ENCODE peak calls at places on chromosomes 2 and 18, in ten cellular contexts. T is H7, X is testis, Y is lower lobe of right lung, Z is skeletal muscle cell, L is pancreas, R is NT2/D1, Q is fibroblast of pulmonary artery, W is heart left ventricle, J is fibroblast of the aortic adventitia. O is an unnamed sample.

GRCh38 chr2:234620018-234620417 is 123.1 kb upstream of the ARL4C start:
- DNase-seq in L (no peak), Z (no peak), J (no peak), T (no peak), Y (no peak), X (no peak), W (no peak), Q (peak), R (no peak), O (no peak)

GRCh38 chr2:53173698-53174455 is 593.7 kb upstream of the CHAC2 start:
- DNase-seq in T (no peak), J (no peak), Z (no peak), Q (no peak), L (no peak), R (no peak), X (no peak), Y (no peak), W (no peak), O (no peak)

GRCh38 chr2:235674116-235674515 is 180.3 kb downstream of the AGAP1 start:
- DNase-seq in W (no peak), T (no peak), J (no peak), L (peak), Z (no peak), Q (no peak), R (no peak), X (no peak), Y (no peak), O (no peak)

GRCh38 chr2:224944707-224945106 is 97.6 kb downstream of the DOCK10 start:
- DNase-seq in Q (no peak), X (no peak), J (no peak), Y (no peak), R (no peak), T (no peak), Z (no peak), W (no peak), L (no peak), O (no peak)

GRCh38 chr2:108935231-108935863 is 53.7 kb downstream of the EDAR start:
- DNase-seq in R (peak), W (no peak), Z (no peak), Q (no peak), L (no peak), X (peak), Y (no peak), T (peak), J (no peak), O (peak)

GRCh38 chr2:157497603-157498314 is 53.9 kb upstream of the CYTIP start:
- DNase-seq in Y (no peak), X (no peak), W (no peak), Q (peak), Z (no peak), J (peak), R (peak), T (peak), L (no peak), O (no peak)

GRCh38 chr2:191051825-191052778 is 38.1 kb upstream of the STAT1 start:
- DNase-seq in L (no peak), X (no peak), W (no peak), Y (no peak), Q (peak), R (peak), T (peak), J (peak), Z (no peak), O (no peak)

GRCh38 chr2:41966920-41967319 is 80.9 kb upstream of the PKDCC start:
- DNase-seq in R (no peak), W (peak), Q (no peak), X (peak), L (no peak), Y (peak), T (no peak), Z (no peak), J (no peak), O (peak)

GRCh38 chr18:41783065-41783818 is 171.8 kb upstream of the PIK3C3 start:
- DNase-seq in W (no peak), Z (no peak), L (no peak), R (no peak), J (no peak), Y (no peak), T (no peak), Q (no peak), X (no peak), O (no peak)

GRCh38 chr18:44916429-44917183 is 235.9 kb downstream of the SETBP1 start:
- DNase-seq in R (no peak), Y (no peak), T (no peak), Z (no peak), W (no peak), L (no peak), X (no peak), J (no peak), Q (no peak), O (no peak)

GRCh38 chr2:82740527-82740926 is 1718.6 kb downstream of the SUCLG1 start:
- DNase-seq in Q (no peak), Z (no peak), Y (no peak), J (no peak), R (no peak), L (no peak), W (no peak), X (no peak), T (peak), O (no peak)

GRCh38 chr2:149463328-149464002 is 124.1 kb downstream of the MMADHC start:
- DNase-seq in L (no peak), T (no peak), Z (no peak), J (no peak), Q (no peak), R (no peak), Y (no peak), X (no peak), W (no peak), O (no peak)

GRCh38 chr2:236793041-236794011 is 223.7 kb downstream of the ACKR3 start:
- DNase-seq in X (no peak), Y (no peak), J (no peak), L (no peak), T (peak), Q (no peak), Z (no peak), W (no peak), R (no peak), O (no peak)

GRCh38 chr2:236794074-236794473 is 224.4 kb downstream of the ACKR3 start:
- DNase-seq in J (peak), Q (no peak), X (no peak), Y (no peak), W (no peak), Z (no peak), L (no peak), R (no peak), T (no peak), O (no peak)

GRCh38 chr2:236795176-236795860 is 225.7 kb downstream of the ACKR3 start:
- DNase-seq in Y (no peak), T (no peak), Q (no peak), L (no peak), R (no peak), Z (no peak), W (no peak), X (no peak), J (peak), O (no peak)

GRCh38 chr2:236794558-236794957 is 224.9 kb downstream of the ACKR3 start:
- DNase-seq in Y (no peak), L (no peak), Z (no peak), T (no peak), W (no peak), X (no peak), Q (no peak), J (no peak), R (no peak), O (no peak)

GRCh38 chr2:236795861-236796219 is 226.2 kb downstream of the ACKR3 start:
- DNase-seq in J (no peak), R (no peak), Y (no peak), L (no peak), W (no peak), T (no peak), Q (no peak), X (no peak), Z (no peak), O (no peak)
- H3K4me3 ChIP-seq in J (no peak), R (no peak), Y (no peak), L (no peak), W (no peak), T (no peak), Q (no peak), X (no peak), Z (no peak), O (no peak)

GRCh38 chr2:240132651-240132980 is 3.5 kb downstream of the COPS9 start:
- DNase-seq in L (no peak), J (no peak), Y (no peak), Z (no peak), Q (no peak), W (no peak), X (no peak), T (no peak), R (no peak), O (no peak)
- H3K4me3 ChIP-seq in L (no peak), J (no peak), Y (no peak), Z (no peak), Q (no peak), W (no peak), X (no peak), T (no peak), R (no peak), O (no peak)

DNA sequence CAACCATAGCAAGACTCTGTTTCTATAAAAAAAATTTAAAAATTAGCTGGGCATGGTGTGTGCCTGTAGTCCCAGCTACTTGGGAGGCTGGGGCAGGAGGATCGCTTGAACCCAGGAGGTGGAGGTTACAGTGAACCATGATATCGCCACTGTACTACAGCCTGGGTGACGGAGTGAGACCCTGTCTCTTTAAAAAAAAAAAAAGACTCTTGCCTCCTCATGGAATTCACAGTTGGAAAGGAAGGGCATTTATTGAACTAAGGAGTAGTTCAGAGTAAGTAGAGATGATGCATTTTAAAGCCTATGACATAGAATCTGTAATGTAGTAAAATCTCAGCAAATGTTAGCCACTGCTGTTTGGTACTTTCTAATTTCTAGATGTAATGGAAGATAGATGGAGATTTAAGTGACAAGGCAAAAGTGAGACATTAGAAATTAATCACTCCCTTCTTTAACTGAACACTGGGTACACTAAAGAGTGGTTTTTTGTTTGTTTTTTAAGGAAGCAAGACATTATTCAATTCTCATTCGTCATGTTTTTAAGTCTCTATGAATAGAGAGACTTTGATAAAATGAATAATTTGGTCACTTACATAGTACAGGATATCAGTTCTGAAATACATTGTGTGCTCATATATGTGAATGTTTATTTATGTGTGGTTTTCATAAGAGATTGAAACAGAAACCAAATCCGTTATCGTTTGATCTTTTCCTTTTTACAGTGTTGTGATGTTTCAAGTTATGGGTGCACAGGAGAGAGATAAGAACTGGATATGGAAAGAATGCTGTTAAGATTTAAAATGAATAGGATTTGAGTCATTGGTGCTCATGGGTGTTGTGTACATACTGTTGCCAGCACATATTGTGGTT is 186.1 kb upstream of the STON1 start:
- DNase-seq in L (no peak), J (peak), T (no peak), W (no peak), Y (no peak), Q (peak), R (no peak), Z (peak), X (no peak), O (no peak)
- H3K4me3 ChIP-seq in L (peak), J (peak), T (no peak), W (no peak), Y (peak), Q (peak), R (no peak), Z (peak), X (no peak), O (peak)

DNA sequence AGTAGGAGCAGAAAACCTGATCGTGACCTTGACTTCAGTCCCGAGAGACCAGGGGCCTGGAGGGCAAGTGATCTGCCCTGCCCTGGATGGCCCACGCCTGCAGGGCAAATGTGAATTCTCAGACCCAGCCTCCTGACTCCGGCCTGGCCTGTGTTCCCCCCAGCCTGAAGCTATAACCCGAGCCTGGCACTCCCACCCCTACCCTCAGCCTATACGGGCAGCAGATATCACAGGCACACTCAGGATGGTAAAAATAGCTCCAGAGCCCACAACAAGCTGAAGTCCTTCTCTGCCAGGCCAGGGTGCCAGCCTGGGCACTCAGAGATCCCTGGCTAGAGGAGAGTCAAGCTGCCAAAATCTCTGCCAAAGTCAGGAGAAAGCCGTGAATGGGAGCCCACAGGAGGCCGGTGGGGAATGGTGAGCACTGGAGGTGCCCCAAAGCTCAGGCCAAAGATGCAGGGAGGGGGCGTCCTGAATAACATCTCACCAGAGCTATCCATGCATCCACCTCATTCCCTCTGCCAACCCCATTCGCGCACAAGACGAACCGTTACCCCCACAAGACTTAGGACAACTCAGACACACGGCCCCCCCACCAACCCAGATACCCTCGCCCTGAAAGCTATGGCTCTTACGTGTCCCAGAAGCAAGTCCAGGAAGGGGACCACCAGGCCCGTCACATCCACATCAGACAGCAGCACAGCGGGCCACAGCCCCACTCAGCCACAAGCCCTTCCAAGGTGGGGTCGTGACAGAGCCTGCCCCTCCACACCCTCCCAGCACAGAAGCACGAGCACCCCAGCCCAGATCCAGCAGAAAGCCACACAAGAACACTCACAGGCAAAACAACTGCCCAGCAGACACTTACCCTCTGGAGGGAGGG is 144.9 kb downstream of the TNS1 start:
- DNase-seq in W (peak), X (no peak), Y (no peak), T (no peak), J (no peak), Q (no peak), Z (no peak), L (no peak), R (no peak), O (peak)
- H3K4me3 ChIP-seq in W (peak), X (no peak), Y (peak), T (no peak), J (peak), Q (no peak), Z (peak), L (no peak), R (no peak), O (no peak)

DNA sequence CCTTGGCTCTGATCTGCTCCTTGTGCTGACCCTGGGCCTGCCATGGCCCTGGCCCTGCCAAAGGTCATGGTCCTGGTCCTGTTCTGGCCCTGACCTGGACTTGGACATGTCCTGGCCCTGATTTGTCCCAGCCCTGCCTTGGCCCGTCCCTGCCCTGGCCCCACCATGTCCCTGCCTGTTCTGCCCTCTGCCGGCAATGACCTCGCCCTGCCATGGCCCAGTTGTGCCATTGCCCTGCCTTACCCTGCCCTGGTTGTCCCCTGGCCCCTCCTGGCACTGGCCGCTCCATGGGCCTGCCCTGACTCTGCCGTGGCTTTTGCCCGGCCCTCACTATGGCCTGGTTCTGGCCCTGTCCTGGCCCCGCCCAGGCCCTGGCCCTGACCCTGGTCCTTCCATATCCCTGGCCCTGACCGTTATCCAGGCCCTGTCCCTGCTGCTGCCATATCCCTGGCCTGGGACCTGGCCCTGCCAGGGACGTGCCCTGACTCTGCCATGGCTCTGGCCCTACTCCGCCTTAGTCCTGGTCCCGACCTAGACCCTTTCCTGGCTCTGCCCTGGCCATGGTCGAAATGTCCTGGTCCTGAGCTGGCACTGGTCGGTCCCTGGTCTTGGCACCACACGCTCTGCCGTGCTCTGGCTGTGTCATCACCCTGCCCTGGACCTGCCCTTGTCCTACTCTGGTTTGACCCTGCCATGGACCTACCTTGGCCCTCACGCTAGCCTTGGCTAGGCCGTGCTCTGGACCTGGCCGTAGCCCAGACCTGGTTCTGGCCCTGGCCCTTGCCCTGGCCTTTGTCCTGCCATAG is 6.8 kb upstream of the ANKRD62 start:
- DNase-seq in Q (no peak), R (no peak), X (no peak), J (no peak), L (no peak), T (no peak), W (no peak), Y (no peak), Z (no peak), O (no peak)
- H3K4me3 ChIP-seq in Q (no peak), R (no peak), X (no peak), J (no peak), L (no peak), T (no peak), W (no peak), Y (no peak), Z (no peak), O (no peak)

GRCh38 chr2:208300847-208301618 is 35.0 kb downstream of the PIKFYVE start:
- DNase-seq in L (no peak), W (no peak), Z (no peak), X (no peak), Q (no peak), J (no peak), T (no peak), Y (no peak), R (no peak), O (no peak)

GRCh38 chr2:208304157-208304556 is 38.1 kb downstream of the PIKFYVE start:
- DNase-seq in L (no peak), J (no peak), Z (no peak), T (no peak), Q (no peak), W (no peak), X (no peak), Y (no peak), R (no peak), O (no peak)

GRCh38 chr2:208306291-208306690 is 40.2 kb downstream of the PIKFYVE start:
- DNase-seq in Y (no peak), X (no peak), Z (peak), Q (peak), J (peak), W (no peak), R (no peak), T (no peak), L (no peak), O (no peak)

GRCh38 chr2:208304695-208305094 is 38.6 kb downstream of the PIKFYVE start:
- DNase-seq in X (no peak), W (no peak), Z (no peak), J (no peak), L (no peak), Q (no peak), Y (no peak), R (no peak), T (no peak), O (no peak)
- H3K4me3 ChIP-seq in X (no peak), W (no peak), Z (no peak), J (no peak), L (no peak), Q (no peak), Y (no peak), R (no peak), T (no peak), O (no peak)